ENCODE peak calls at places on chromosomes 4 and X, in seven cellular contexts. M is cardiac muscle cell, Q is IMR-90, B is pancreas, H is WERI-Rb-1, O is left ventricle myocardium inferior, R is left lung. N is an unnamed sample. For H3K27me3, the result is how much of the 10 kb centered on the place peaks cover.

GRCh38 chr4:120869511-120870278 is 52.8 kb downstream of the PRDM5 start:
- DNase-seq in M (no peak), Q (peak), B (no peak), H (no peak), O (no peak), R (no peak), N (no peak)

GRCh38 chrX:116961872-116962582 is 499.3 kb upstream of the CT83 start:
- DNase-seq in M (peak), Q (no peak), B (no peak), H (no peak), O (no peak), R (no peak), N (no peak)

GRCh38 chr4:3286335-3287175 is 6.3 kb upstream of the RGS12 start:
- DNase-seq in M (no peak), Q (no peak), B (no peak), H (no peak), O (no peak), R (no peak), N (peak)

GRCh38 chrX:153968754-153969124 is 2.9 kb downstream of the HCFC1 start:
- DNase-seq in M (peak), Q (no peak), B (no peak), H (peak), O (no peak), R (no peak), N (no peak)

GRCh38 chr4:139443661-139444060 is 10.3 kb upstream of the RAB33B start:
- DNase-seq in M (no peak), Q (no peak), B (no peak), H (no peak), O (no peak), R (no peak), N (no peak)

GRCh38 chr4:127124919-127125318 is 507.8 kb upstream of the INTU start:
- DNase-seq in M (no peak), Q (peak), B (no peak), H (no peak), O (no peak), R (no peak), N (no peak)

GRCh38 chr4:25938251-25939186 is 24.5 kb downstream of the SMIM20 start:
- DNase-seq in M (no peak), Q (peak), B (no peak), H (no peak), O (peak), R (no peak), N (no peak)

GRCh38 chrX:72297953-72298730 is 7.6 kb downstream of the CITED1 start:
- DNase-seq in M (no peak), Q (no peak), B (no peak), H (peak), O (no peak), R (no peak), N (no peak)

GRCh38 chrX:52346462-52347165 is 22.2 kb upstream of the XAGE2 start:
- DNase-seq in M (no peak), Q (peak), B (no peak), H (no peak), O (no peak), R (no peak), N (no peak)

GRCh38 chr4:85092536-85092935 is 126.0 kb upstream of the WDFY3 start:
- DNase-seq in M (no peak), Q (no peak), B (no peak), H (no peak), O (no peak), R (no peak), N (no peak)

GRCh38 chrX:152913354-152913753 is 15.5 kb downstream of the ZNF185 start:
- DNase-seq in M (no peak), Q (no peak), B (no peak), H (no peak), O (no peak), R (no peak), N (no peak)

GRCh38 chr4:27350161-27350560 is 489.5 kb downstream of the STIM2 start:
- DNase-seq in M (no peak), Q (no peak), B (no peak), H (no peak), O (no peak), R (no peak), N (no peak)

GRCh38 chr4:175807596-175807995 is 4.5 kb downstream of the GPM6A start:
- DNase-seq in M (no peak), Q (no peak), B (no peak), H (no peak), O (no peak), R (no peak), N (no peak)

GRCh38 chr4:6854098-6854744 is 55.4 kb upstream of the TBC1D14 start:
- DNase-seq in M (no peak), Q (no peak), B (no peak), H (no peak), O (no peak), R (no peak), N (no peak)

GRCh38 chrX:52504551-52504950 is 8.9 kb downstream of the XAGE1A start:
- DNase-seq in M (no peak), Q (no peak), B (no peak), H (no peak), O (no peak), R (no peak), N (no peak)

GRCh38 chr4:17687237-17687857 is 72.9 kb downstream of the MED28 start:
- DNase-seq in M (no peak), Q (no peak), B (no peak), H (no peak), O (no peak), R (no peak), N (no peak)

GRCh38 chr4:71184195-71184781 is 154.5 kb upstream of the SLC4A4 start:
- DNase-seq in M (peak), Q (peak), B (peak), H (peak), O (no peak), R (peak), N (no peak)

GRCh38 chr4:82948647-82949204 is 48.2 kb downstream of the THAP9 start:
- DNase-seq in M (no peak), Q (peak), B (no peak), H (no peak), O (no peak), R (no peak), N (no peak)

GRCh38 chrX:120736989-120737388 is 107.1 kb upstream of the C1GALT1C1 start:
- DNase-seq in M (no peak), Q (peak), B (no peak), H (no peak), O (no peak), R (no peak), N (no peak)

GRCh38 chrX:63750846-63751245 is 34.2 kb downstream of the ARHGEF9 start:
- DNase-seq in M (no peak), Q (no peak), B (no peak), H (peak), O (no peak), R (no peak), N (no peak)

GRCh38 chr4:5993876-5994811 is 24.1 kb downstream of the C4orf50 start:
- DNase-seq in M (no peak), Q (no peak), B (no peak), H (peak), O (no peak), R (no peak), N (no peak)

GRCh38 chrX:30781711-30782444 is 107.2 kb downstream of the TAB3 start:
- DNase-seq in M (no peak), Q (no peak), B (no peak), H (no peak), O (no peak), R (no peak), N (no peak)

DNA sequence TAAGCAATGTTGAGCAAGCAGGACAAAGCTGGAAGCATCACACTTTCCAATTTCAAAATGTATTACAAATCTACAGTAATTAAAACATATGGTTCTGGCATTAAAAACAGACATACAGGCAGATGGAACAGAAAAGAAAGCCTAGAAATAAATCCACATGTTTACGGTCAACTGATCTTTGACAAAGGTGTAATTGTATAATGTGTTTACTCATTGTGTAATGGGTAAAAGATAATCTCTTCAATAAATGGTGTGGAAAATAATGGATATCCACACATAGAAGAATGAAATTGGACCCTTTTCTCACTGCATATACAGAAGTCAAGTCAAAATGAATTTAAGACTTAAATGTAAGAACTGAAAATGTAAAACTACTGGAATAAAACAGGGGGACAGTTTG is 394.2 kb downstream of the ANKRD50 start:
- DNase-seq in M (no peak), Q (no peak), B (no peak), H (no peak), O (no peak), R (no peak), N (no peak)
- H3K27ac ChIP-seq in M (no peak), Q (no peak), B (no peak), H (no peak), O (no peak), R (no peak), N (no peak)

GRCh38 chr4:78152795-78153194 is 95.7 kb downstream of the FRAS1 start:
- DNase-seq in M (no peak), Q (no peak), B (no peak), H (no peak), O (no peak), R (no peak), N (no peak)
- TF ChIP-seq CTCF in M (no peak), Q (no peak), B (no peak), H (no peak), O (no peak), R (no peak), N (no peak)

DNA sequence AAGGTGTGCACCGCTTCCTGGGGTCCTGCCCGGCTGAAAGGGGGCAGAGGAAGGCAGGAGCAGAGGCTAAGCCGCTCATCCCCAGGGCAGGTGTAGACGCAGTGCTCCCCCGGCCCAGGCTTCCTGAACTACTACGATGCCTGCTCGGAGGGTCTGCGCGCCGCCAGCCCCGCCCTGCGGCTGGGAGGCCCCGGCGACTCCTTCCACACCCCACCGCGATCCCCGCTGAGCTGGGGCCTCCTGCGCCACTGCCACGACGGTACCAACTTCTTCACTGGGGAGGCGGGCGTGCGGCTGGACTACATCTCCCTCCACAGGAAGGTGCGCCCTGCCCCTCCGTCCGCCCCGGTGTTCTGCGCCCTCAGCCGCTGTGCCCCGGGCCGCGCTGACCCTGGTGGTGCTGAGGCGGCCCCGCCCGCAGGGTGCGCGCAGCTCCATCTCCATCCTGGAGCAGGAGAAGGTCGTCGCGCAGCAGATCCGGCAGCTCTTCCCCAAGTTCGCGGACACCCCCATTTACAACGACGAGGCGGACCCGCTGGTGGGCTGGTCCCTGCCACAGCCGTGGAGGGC is 8.4 kb upstream of the SLC26A1 start:
- DNase-seq in M (no peak), Q (no peak), B (no peak), H (no peak), O (no peak), R (no peak), N (no peak)
- H3K27me3 ChIP-seq in M (half or more), Q (half or more), B (under half), H (under half), O (half or more), R (half or more), N (under half)

DNA sequence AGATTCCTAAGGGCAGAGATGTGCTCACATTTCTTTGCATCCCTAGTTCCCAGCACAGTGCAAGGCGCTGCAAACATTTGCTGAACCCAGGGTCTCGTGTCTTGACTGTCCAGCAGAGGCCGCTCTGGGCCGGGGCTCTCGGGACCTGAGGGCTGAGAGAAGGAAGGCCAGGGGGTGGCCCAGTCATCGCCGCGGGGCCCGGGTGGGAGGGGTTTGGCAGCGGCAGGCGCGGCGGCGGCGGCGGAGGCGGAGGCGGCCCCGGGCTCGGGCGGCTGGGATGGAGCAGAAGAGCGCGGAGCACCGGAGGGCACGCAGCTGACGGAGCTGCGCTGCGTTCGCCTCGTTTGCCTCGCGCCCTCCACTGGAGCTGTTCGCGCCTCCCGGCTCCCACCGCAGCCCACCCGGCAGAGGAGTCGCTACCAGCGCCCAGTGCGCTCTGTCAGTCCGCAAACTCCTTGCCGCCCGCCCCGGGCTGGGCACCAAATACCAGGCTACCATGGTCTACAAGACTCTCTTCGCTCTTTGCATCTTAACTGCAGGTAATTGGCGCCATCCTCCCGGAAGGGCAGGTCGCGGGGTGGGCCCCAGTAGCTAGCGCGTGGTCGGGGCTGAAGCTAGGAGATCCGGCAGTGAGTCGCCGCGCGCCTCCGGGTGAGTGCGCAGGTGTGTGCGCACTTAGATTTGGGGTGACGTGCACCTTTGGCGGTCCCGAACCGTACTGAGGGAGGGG is at the start of gene PARM1:
- DNase-seq in M (peak), Q (peak), B (peak), H (peak), O (peak), R (peak), N (peak)
- H3K27ac ChIP-seq in M (peak), Q (no peak), B (peak), H (no peak), O (peak), R (peak), N (peak)

GRCh38 chr4:55884093-55884850 is 30.8 kb downstream of the EXOC1 start:
- DNase-seq in M (no peak), Q (no peak), B (no peak), H (no peak), O (no peak), R (no peak), N (no peak)

GRCh38 chr4:55884851-55885219 is 31.4 kb downstream of the EXOC1 start:
- DNase-seq in M (no peak), Q (no peak), B (no peak), H (no peak), O (no peak), R (no peak), N (no peak)

GRCh38 chr4:55887594-55887993 is 34.1 kb downstream of the EXOC1 start:
- DNase-seq in M (no peak), Q (no peak), B (no peak), H (no peak), O (no peak), R (no peak), N (no peak)
- TF ChIP-seq CTCF in M (no peak), Q (no peak), B (no peak), H (peak), O (no peak), R (no peak), N (no peak)

DNA sequence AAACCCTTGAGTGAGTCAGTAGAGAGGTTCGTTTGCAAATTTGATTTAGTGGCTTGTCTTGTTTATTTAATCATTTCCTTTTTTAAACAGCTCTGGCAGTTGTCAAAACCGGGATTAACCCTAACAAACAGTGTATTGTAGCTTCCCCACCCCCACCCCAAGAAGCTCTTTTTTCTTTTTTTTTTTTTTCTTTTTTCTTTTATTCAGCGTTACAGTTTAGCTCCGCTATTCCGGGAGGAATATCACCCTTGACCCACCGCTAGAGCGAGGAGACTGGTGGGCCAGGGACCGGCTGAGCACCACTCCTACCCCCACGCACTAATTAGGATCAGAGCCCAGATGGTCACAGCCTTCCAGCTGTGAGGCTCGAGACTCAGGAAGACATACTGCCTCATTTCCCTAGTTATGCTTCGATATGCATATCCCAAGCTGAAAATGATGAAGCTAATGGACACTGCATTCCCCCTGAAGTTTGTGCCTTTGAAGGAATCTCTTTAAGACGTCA is 2.0 kb downstream of the PARM1 start:
- DNase-seq in M (no peak), Q (no peak), B (no peak), H (peak), O (no peak), R (no peak), N (no peak)
- H3K27me3 ChIP-seq in M (under half), Q (under half), B (under half), H (under half), O (under half), R (under half), N (under half)

GRCh38 chr4:1338752-1339414 is 8.1 kb upstream of the UVSSA start:
- DNase-seq in M (no peak), Q (no peak), B (no peak), H (no peak), O (no peak), R (no peak), N (no peak)

GRCh38 chr4:1337951-1338751 is 8.9 kb upstream of the UVSSA start:
- DNase-seq in M (no peak), Q (no peak), B (no peak), H (no peak), O (no peak), R (no peak), N (no peak)

GRCh38 chr4:1339489-1339888 is 7.5 kb upstream of the UVSSA start:
- DNase-seq in M (no peak), Q (no peak), B (no peak), H (no peak), O (no peak), R (no peak), N (no peak)

GRCh38 chr4:1336079-1336478 is 10.9 kb upstream of the UVSSA start:
- DNase-seq in M (no peak), Q (peak), B (no peak), H (no peak), O (no peak), R (no peak), N (no peak)

DNA sequence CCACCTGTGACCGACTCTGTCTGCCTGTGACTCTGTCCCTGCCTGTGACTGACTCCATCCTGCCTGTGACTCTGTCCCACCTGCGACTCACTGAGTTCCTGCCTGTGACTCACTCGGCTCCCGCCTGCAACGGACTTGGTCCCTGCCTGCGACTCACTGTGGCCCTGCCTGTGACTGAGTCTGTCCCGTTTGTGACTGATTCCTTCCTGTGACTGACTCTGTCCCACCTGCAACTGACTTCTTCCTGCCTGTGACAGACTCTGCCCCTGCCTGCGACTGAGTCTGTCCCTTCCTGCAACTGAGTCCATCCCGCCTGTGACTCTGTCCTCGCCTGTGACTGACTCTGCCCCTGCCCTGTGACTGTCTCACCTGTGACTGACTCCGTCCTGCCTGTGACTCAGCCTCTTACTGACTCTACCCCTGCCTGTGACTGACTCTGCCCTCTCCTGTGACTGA is 9.6 kb upstream of the UVSSA start:
- DNase-seq in M (no peak), Q (peak), B (no peak), H (no peak), O (no peak), R (no peak), N (no peak)
- H3K27ac ChIP-seq in M (no peak), Q (no peak), B (no peak), H (no peak), O (no peak), R (peak), N (no peak)

GRCh38 chr4:102692474-102692873 is 68.3 kb downstream of the MANBA start:
- DNase-seq in M (no peak), Q (no peak), B (no peak), H (no peak), O (no peak), R (no peak), N (no peak)
- TF ChIP-seq CTCF in M (no peak), Q (no peak), B (no peak), H (no peak), O (no peak), R (no peak), N (no peak)

DNA sequence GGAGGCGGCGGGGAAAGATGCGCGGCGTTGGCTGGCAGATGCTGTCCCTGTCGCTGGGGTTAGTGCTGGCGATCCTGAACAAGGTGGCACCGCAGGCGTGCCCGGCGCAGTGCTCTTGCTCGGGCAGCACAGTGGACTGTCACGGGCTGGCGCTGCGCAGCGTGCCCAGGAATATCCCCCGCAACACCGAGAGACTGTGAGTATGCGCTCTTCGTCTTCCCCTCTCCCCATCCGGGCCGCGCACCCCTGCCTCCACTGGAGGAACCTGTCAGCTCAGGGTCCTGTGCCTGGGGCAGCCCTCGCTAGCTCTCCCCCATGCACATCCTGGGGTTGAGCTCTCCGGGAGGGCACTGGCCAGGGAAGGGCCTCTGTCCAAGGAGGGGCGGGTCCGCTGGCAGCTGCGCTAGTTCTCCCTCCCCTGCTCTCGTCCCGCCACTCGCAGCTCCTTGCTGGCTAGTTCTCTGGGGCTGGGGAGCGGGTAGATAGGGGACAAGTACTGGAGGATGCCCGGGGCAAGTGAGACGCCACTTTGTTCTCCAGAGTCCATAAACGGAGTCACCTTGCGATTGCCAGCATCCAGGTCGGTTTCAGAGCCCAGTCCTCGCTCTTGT is 2.2 kb downstream of the SLIT2 start:
- DNase-seq in M (peak), Q (peak), B (peak), H (peak), O (peak), R (peak), N (no peak)
- H3K27me3 ChIP-seq in M (under half), Q (under half), B (under half), H (under half), O (half or more), R (under half), N (under half)

N was measured in dorsolateral prefrontal cortex.